ENCODE peak calls at places on chromosomes 6 and 20, in six cellular contexts. I, V, U, N, S and T are unnamed samples.

GRCh38 chr6:11354019-11354418 is 121.6 kb upstream of the NEDD9 start:
- DNase-seq in I (peak; percentile 85), V (no peak), U (no peak), N (peak; percentile 85), S (no peak), T (peak; percentile 89)

GRCh38 chr6:39770476-39770875 is 21.7 kb upstream of the DAAM2 start:
- DNase-seq in I (no peak), V (no peak), U (no peak), N (no peak), S (no peak), T (no peak)

GRCh38 chr6:82818727-82819126 is 246.9 kb downstream of the UBE3D start:
- DNase-seq in I (peak; percentile 83), V (peak; percentile 70), U (no peak), N (no peak), S (no peak), T (peak; percentile 79)

GRCh38 chr6:116040980-116041379 is 19.7 kb downstream of the FRK start:
- DNase-seq in I (no peak), V (no peak), U (no peak), N (no peak), S (no peak), T (no peak)

GRCh38 chr20:29744071-29744470 is 1513.4 kb upstream of the DEFB115 start:
- DNase-seq in I (no peak), V (no peak), U (no peak), N (no peak), S (no peak), T (no peak)

GRCh38 chr6:45970326-45970725 is 45.3 kb downstream of the CLIC5 start:
- DNase-seq in I (peak; percentile 5), V (no peak), U (no peak), N (no peak), S (no peak), T (no peak)

GRCh38 chr6:32819729-32820128 is 2.9 kb upstream of the HLA-DOB start:
- DNase-seq in I (peak; percentile 80), V (peak; percentile 85), U (no peak), N (no peak), S (no peak), T (peak; percentile 12)

GRCh38 chr20:64211874-64212658 is 43.5 kb upstream of the PCMTD2 start:
- DNase-seq in I (no peak), V (no peak), U (no peak), N (no peak), S (no peak), T (no peak)

GRCh38 chr6:147779624-147780023 is 271.1 kb downstream of the SAMD5 start:
- DNase-seq in I (no peak), V (no peak), U (no peak), N (no peak), S (no peak), T (no peak)

GRCh38 chr6:4225207-4225872 is 90.0 kb upstream of the ECI2 start:
- DNase-seq in I (peak; percentile 37), V (no peak), U (peak; percentile 50), N (no peak), S (no peak), T (no peak)

GRCh38 chr6:94213176-94213575 is 793.8 kb upstream of the EPHA7 start:
- DNase-seq in I (no peak), V (no peak), U (no peak), N (no peak), S (no peak), T (no peak)

GRCh38 chr6:130204322-130204721 is 18.4 kb downstream of the SAMD3 start:
- DNase-seq in I (no peak), V (no peak), U (no peak), N (no peak), S (no peak), T (no peak)

GRCh38 chr6:170224694-170225660 is 65.9 kb downstream of the DLL1 start:
- DNase-seq in I (peak; percentile 82), V (peak; percentile 48), U (peak; percentile 45), N (peak; percentile 13), S (peak; percentile 81), T (no peak)

GRCh38 chr6:1392813-1393640 is 3.7 kb downstream of the FOXF2 start:
- DNase-seq in I (no peak), V (no peak), U (peak; percentile 44), N (no peak), S (peak; percentile 23), T (no peak)

GRCh38 chr6:13528232-13528631 is 40.8 kb upstream of the GFOD1 start:
- DNase-seq in I (no peak), V (no peak), U (no peak), N (no peak), S (no peak), T (no peak)

GRCh38 chr6:169205176-169206160 is 48.2 kb downstream of the THBS2 start:
- DNase-seq in I (peak; percentile 89), V (no peak), U (no peak), N (peak; percentile 72), S (no peak), T (no peak)

GRCh38 chr6:30800876-30801275 is 56.5 kb upstream of the IER3 start:
- DNase-seq in I (no peak), V (no peak), U (no peak), N (no peak), S (no peak), T (no peak)

GRCh38 chr20:46715292-46715756 is 5.9 kb downstream of the SLC2A10 start:
- DNase-seq in I (peak; percentile 65), V (peak; percentile 31), U (peak; percentile 48), N (peak; percentile 57), S (peak; percentile 41), T (no peak)

GRCh38 chr6:25875563-25875905 is 1.5 kb upstream of the SLC17A3 start:
- DNase-seq in I (no peak), V (no peak), U (no peak), N (no peak), S (no peak), T (no peak)

GRCh38 chr6:152160346-152160745 is 352.9 kb downstream of the ESR1 start:
- DNase-seq in I (no peak), V (no peak), U (no peak), N (no peak), S (no peak), T (no peak)

GRCh38 chr6:44580901-44581300 is 193.4 kb downstream of the CDC5L start:
- DNase-seq in I (peak; percentile 93), V (no peak), U (no peak), N (no peak), S (no peak), T (peak; percentile 91)

GRCh38 chr6:122530440-122531046 is 58.9 kb upstream of the SERINC1 start:
- DNase-seq in I (peak; percentile 45), V (peak; percentile 68), U (peak; percentile 74), N (peak; percentile 42), S (peak; percentile 53), T (peak; percentile 80)

GRCh38 chr20:47598911-47599745 is 97.4 kb downstream of the NCOA3 start:
- DNase-seq in I (no peak), V (no peak), U (no peak), N (no peak), S (no peak), T (no peak)

GRCh38 chr6:41409489-41409888 is 74.1 kb downstream of the NCR2 start:
- DNase-seq in I (no peak), V (no peak), U (no peak), N (no peak), S (no peak), T (no peak)

GRCh38 chr20:10649080-10649816 is 24.6 kb downstream of the JAG1 start:
- DNase-seq in I (peak; percentile 41), V (no peak), U (no peak), N (no peak), S (no peak), T (no peak)

GRCh38 chr20:13533946-13534345 is 104.8 kb downstream of the TASP1 start:
- DNase-seq in I (peak; percentile 46), V (no peak), U (no peak), N (no peak), S (no peak), T (no peak)

GRCh38 chr6:71588490-71588889 is 297.9 kb upstream of the RIMS1 start:
- DNase-seq in I (no peak), V (no peak), U (no peak), N (no peak), S (no peak), T (no peak)

GRCh38 chr6:43331876-43332275 is 23.2 kb upstream of the CRIP3 start:
- DNase-seq in I (no peak), V (no peak), U (no peak), N (no peak), S (no peak), T (no peak)

DNA sequence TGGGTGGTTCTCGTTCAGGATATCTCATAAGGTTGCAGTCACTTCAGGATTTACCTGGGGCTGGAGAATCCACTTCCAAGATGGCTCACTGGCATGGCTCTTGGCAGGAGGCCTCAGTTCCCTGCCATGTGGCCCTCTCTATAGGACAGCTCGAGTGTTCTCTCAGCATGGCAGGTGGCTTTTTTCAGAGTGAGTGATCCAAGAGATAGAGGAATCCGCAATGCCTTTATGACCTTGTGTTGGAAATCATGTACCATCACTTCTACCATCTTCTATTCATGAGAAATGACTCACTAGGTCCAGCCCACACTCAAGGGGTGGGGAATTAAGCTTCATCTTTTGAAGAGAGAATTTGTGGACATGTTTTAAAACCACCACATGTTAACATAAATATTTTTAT is 37.8 kb downstream of the PPP1R16B start:
- DNase-seq in I (no peak), V (no peak), U (no peak), N (no peak), S (no peak), T (no peak)
- H3K27ac ChIP-seq in I (no peak overlapping the region), V (no peak overlapping the region), U (no peak overlapping the region), N (no peak overlapping the region), S (no peak overlapping the region), T (no peak overlapping the region)

GRCh38 chr20:38255389-38255788 is 5.1 kb downstream of the KIAA1755 start:
- DNase-seq in I (peak; percentile 79), V (no peak), U (no peak), N (peak; percentile 40), S (no peak), T (no peak)
- TF ChIP-seq CTCF in I (no peak), V (no peak), U (no peak), N (no peak), S (no peak), T (no peak)

GRCh38 chr6:166541876-166542579 is 44.5 kb downstream of the RAMACL start:
- DNase-seq in I (no peak), V (no peak), U (no peak), N (no peak), S (no peak), T (no peak)
- H3K27ac ChIP-seq in I (no peak overlapping the region), V (peak overlapping the region; percentile 44), U (no peak overlapping the region), N (no peak overlapping the region), S (no peak overlapping the region), T (no peak overlapping the region)

GRCh38 chr6:163457637-163458561 is 43.4 kb downstream of the QKI start:
- DNase-seq in I (peak; percentile 97), V (no peak), U (no peak), N (peak; percentile 19), S (no peak), T (peak; percentile 94)
- TF ChIP-seq CTCF in I (no peak), V (no peak), U (no peak), N (no peak), S (no peak), T (peak; percentile 11)